ENCODE peak calls at places on chromosomes 16 and 17, in nine cellular contexts. One of them, this sample, is unnamed.
A peak's percentile ranks its signal among the peaks of the same experiment; 100 is the strongest.

GRCh38 chr16:88343276-88343791 is 39.4 kb upstream of the ZNF469 start:
- DNase-seq in OCI-LY7: no peak
- DNase-seq in heart left ventricle: no peak
- DNase-seq in upper lobe of right lung: no peak
- DNase-seq in endothelial cell: no peak
- DNase-seq in stomach: no peak
- DNase-seq in body of pancreas: no peak
- DNase-seq in neural progenitor cell: no peak
- DNase-seq in glutamatergic neuron: no peak
- DNase-seq in this sample: peak; percentile 38

GRCh38 chr16:12682441-12682840 is 121.2 kb downstream of the CPPED1 start:
- DNase-seq in upper lobe of right lung: no peak
- DNase-seq in stomach: no peak
- DNase-seq in neural progenitor cell: no peak
- DNase-seq in glutamatergic neuron: no peak
- DNase-seq in endothelial cell: no peak
- DNase-seq in OCI-LY7: no peak
- DNase-seq in heart left ventricle: no peak
- DNase-seq in body of pancreas: no peak
- DNase-seq in this sample: no peak

GRCh38 chr16:87127061-87127765 is 190.0 kb downstream of the C16orf95 start:
- DNase-seq in stomach: no peak
- DNase-seq in body of pancreas: peak; percentile 29
- DNase-seq in OCI-LY7: no peak
- DNase-seq in neural progenitor cell: no peak
- DNase-seq in upper lobe of right lung: no peak
- DNase-seq in glutamatergic neuron: no peak
- DNase-seq in endothelial cell: no peak
- DNase-seq in heart left ventricle: peak; percentile 70
- DNase-seq in this sample: no peak

GRCh38 chr17:75814900-75815373 is 29.3 kb downstream of the UNC13D start:
- DNase-seq in heart left ventricle: peak; percentile 40
- DNase-seq in body of pancreas: no peak
- DNase-seq in endothelial cell: no peak
- DNase-seq in stomach: no peak
- DNase-seq in OCI-LY7: no peak
- DNase-seq in neural progenitor cell: no peak
- DNase-seq in upper lobe of right lung: no peak
- DNase-seq in glutamatergic neuron: no peak
- DNase-seq in this sample: no peak

GRCh38 chr16:54938351-54939346 is 8.0 kb downstream of the IRX5 start:
- DNase-seq in OCI-LY7: no peak
- DNase-seq in endothelial cell: peak; percentile 40
- DNase-seq in stomach: no peak
- DNase-seq in glutamatergic neuron: peak; percentile 38
- DNase-seq in upper lobe of right lung: peak; percentile 75
- DNase-seq in body of pancreas: no peak
- DNase-seq in neural progenitor cell: peak; percentile 70
- DNase-seq in heart left ventricle: no peak
- DNase-seq in this sample: peak; percentile 73

GRCh38 chr17:28878981-28879380 is 18.6 kb downstream of the FLOT2 start:
- DNase-seq in glutamatergic neuron: no peak
- DNase-seq in endothelial cell: peak; percentile 41
- DNase-seq in OCI-LY7: peak; percentile 68
- DNase-seq in heart left ventricle: no peak
- DNase-seq in neural progenitor cell: peak; percentile 54
- DNase-seq in upper lobe of right lung: no peak
- DNase-seq in stomach: peak; percentile 35
- DNase-seq in body of pancreas: peak; percentile 19
- DNase-seq in this sample: no peak

GRCh38 chr16:22775220-22775912 is 38.6 kb upstream of the HS3ST2 start:
- DNase-seq in glutamatergic neuron: no peak
- DNase-seq in upper lobe of right lung: no peak
- DNase-seq in stomach: no peak
- DNase-seq in heart left ventricle: no peak
- DNase-seq in neural progenitor cell: peak; percentile 82
- DNase-seq in OCI-LY7: no peak
- DNase-seq in body of pancreas: no peak
- DNase-seq in endothelial cell: no peak
- DNase-seq in this sample: no peak

GRCh38 chr17:44331249-44331760 is 6.7 kb upstream of the SLC25A39 start:
- DNase-seq in neural progenitor cell: peak; percentile 89
- DNase-seq in stomach: peak; percentile 80
- DNase-seq in heart left ventricle: peak; percentile 57
- DNase-seq in body of pancreas: peak; percentile 80
- DNase-seq in upper lobe of right lung: no peak
- DNase-seq in endothelial cell: peak; percentile 72
- DNase-seq in OCI-LY7: peak; percentile 90
- DNase-seq in glutamatergic neuron: peak; percentile 74
- DNase-seq in this sample: no peak

GRCh38 chr17:49249292-49249794 is 18.8 kb upstream of the PHOSPHO1 start:
- DNase-seq in body of pancreas: peak; percentile 20
- DNase-seq in upper lobe of right lung: peak; percentile 66
- DNase-seq in heart left ventricle: peak; percentile 71
- DNase-seq in glutamatergic neuron: no peak
- DNase-seq in OCI-LY7: no peak
- DNase-seq in endothelial cell: no peak
- DNase-seq in neural progenitor cell: no peak
- DNase-seq in stomach: no peak
- DNase-seq in this sample: no peak

GRCh38 chr17:49244839-49245238 is 14.3 kb upstream of the PHOSPHO1 start:
- DNase-seq in glutamatergic neuron: no peak
- DNase-seq in endothelial cell: no peak
- DNase-seq in upper lobe of right lung: no peak
- DNase-seq in neural progenitor cell: no peak
- DNase-seq in OCI-LY7: no peak
- DNase-seq in heart left ventricle: no peak
- DNase-seq in body of pancreas: no peak
- DNase-seq in stomach: no peak
- DNase-seq in this sample: no peak

GRCh38 chr17:49252148-49252682 is 21.6 kb upstream of the PHOSPHO1 start:
- DNase-seq in endothelial cell: no peak
- DNase-seq in stomach: no peak
- DNase-seq in OCI-LY7: no peak
- DNase-seq in body of pancreas: no peak
- DNase-seq in upper lobe of right lung: peak; percentile 67
- DNase-seq in neural progenitor cell: no peak
- DNase-seq in heart left ventricle: no peak
- DNase-seq in glutamatergic neuron: no peak
- DNase-seq in this sample: no peak

GRCh38 chr17:49249890-49250522 is 19.4 kb upstream of the PHOSPHO1 start:
- DNase-seq in stomach: no peak
- DNase-seq in neural progenitor cell: no peak
- DNase-seq in body of pancreas: no peak
- DNase-seq in glutamatergic neuron: no peak
- DNase-seq in endothelial cell: no peak
- DNase-seq in OCI-LY7: no peak
- DNase-seq in upper lobe of right lung: no peak
- DNase-seq in heart left ventricle: no peak
- DNase-seq in this sample: no peak

GRCh38 chr17:49247949-49248348 is 17.4 kb upstream of the PHOSPHO1 start:
- DNase-seq in upper lobe of right lung: no peak
- DNase-seq in body of pancreas: no peak
- DNase-seq in stomach: no peak
- DNase-seq in endothelial cell: no peak
- DNase-seq in OCI-LY7: no peak
- DNase-seq in glutamatergic neuron: no peak
- DNase-seq in heart left ventricle: no peak
- DNase-seq in neural progenitor cell: no peak
- DNase-seq in this sample: no peak
- TF ChIP-seq CTCF in upper lobe of right lung: no peak
- TF ChIP-seq CTCF in body of pancreas: no peak
- TF ChIP-seq CTCF in stomach: no peak
- TF ChIP-seq CTCF in endothelial cell: no peak
- TF ChIP-seq CTCF in OCI-LY7: no peak
- TF ChIP-seq CTCF in glutamatergic neuron: no peak
- TF ChIP-seq CTCF in heart left ventricle: no peak
- TF ChIP-seq CTCF in neural progenitor cell: no peak
- TF ChIP-seq CTCF in this sample: no peak

DNA sequence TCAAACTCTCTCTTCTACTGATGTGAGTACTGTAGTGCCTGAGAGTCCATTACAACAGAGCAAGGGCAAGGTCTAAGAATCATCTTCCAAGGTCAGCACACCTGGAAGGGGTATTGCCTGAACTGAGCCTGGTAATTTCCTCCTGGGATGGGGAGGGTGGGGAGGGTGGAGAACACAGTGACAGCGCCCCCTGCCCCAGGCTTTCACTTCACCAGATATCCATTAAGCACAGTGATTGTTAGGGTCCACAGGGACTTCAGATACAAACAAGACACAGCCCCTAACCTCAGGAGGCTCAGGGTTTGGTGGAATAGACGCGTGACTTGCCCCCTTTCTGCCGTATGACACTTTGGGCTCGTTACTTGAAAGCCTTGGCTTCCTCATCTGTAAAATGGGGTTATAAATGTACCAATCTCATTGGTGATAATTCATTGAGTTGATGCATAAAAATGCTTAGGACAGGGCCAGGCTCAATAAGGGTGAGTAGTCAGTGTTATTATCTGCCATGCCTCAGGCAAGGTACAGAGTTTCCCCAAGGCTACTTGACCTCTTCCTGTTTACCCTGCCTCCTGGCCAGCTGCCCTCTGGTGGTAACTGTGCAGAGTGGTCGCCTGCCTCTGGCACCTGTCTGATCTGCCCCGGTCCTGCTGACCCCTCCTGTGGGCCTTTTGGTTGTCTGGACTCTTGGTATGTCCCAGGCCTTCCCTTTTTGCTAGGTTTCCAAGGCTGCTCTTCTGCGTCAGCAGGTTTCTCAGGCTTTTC is 13.1 kb upstream of the BRD7 start:
- DNase-seq in body of pancreas: no peak
- DNase-seq in neural progenitor cell: peak; percentile 27
- DNase-seq in OCI-LY7: no peak
- DNase-seq in endothelial cell: no peak
- DNase-seq in stomach: no peak
- DNase-seq in glutamatergic neuron: no peak
- DNase-seq in upper lobe of right lung: no peak
- DNase-seq in heart left ventricle: no peak
- DNase-seq in this sample: no peak
- TF ChIP-seq CTCF in body of pancreas: no peak
- TF ChIP-seq CTCF in neural progenitor cell: peak; percentile 42
- TF ChIP-seq CTCF in OCI-LY7: peak; percentile 38
- TF ChIP-seq CTCF in endothelial cell: peak; percentile 16
- TF ChIP-seq CTCF in stomach: no peak
- TF ChIP-seq CTCF in glutamatergic neuron: no peak
- TF ChIP-seq CTCF in upper lobe of right lung: no peak
- TF ChIP-seq CTCF in heart left ventricle: no peak
- TF ChIP-seq CTCF in this sample: peak; percentile 19

GRCh38 chr16:67406628-67407027 is 9.6 kb downstream of the ZDHHC1 start:
- DNase-seq in body of pancreas: no peak
- DNase-seq in endothelial cell: no peak
- DNase-seq in heart left ventricle: no peak
- DNase-seq in upper lobe of right lung: no peak
- DNase-seq in glutamatergic neuron: no peak
- DNase-seq in stomach: no peak
- DNase-seq in neural progenitor cell: no peak
- DNase-seq in OCI-LY7: no peak
- DNase-seq in this sample: no peak

GRCh38 chr16:67407176-67407787 is 9.0 kb downstream of the ZDHHC1 start:
- DNase-seq in body of pancreas: no peak
- DNase-seq in OCI-LY7: no peak
- DNase-seq in upper lobe of right lung: no peak
- DNase-seq in heart left ventricle: no peak
- DNase-seq in stomach: no peak
- DNase-seq in endothelial cell: no peak
- DNase-seq in glutamatergic neuron: no peak
- DNase-seq in neural progenitor cell: no peak
- DNase-seq in this sample: no peak

GRCh38 chr16:67405336-67405735 is 10.9 kb downstream of the ZDHHC1 start:
- DNase-seq in OCI-LY7: no peak
- DNase-seq in endothelial cell: no peak
- DNase-seq in body of pancreas: no peak
- DNase-seq in heart left ventricle: no peak
- DNase-seq in upper lobe of right lung: no peak
- DNase-seq in glutamatergic neuron: no peak
- DNase-seq in neural progenitor cell: no peak
- DNase-seq in stomach: no peak
- DNase-seq in this sample: no peak

GRCh38 chr16:67404740-67405226 is 11.5 kb upstream of the TPPP3 start:
- DNase-seq in endothelial cell: no peak
- DNase-seq in glutamatergic neuron: no peak
- DNase-seq in OCI-LY7: no peak
- DNase-seq in stomach: peak; percentile 88
- DNase-seq in upper lobe of right lung: no peak
- DNase-seq in heart left ventricle: no peak
- DNase-seq in body of pancreas: peak; percentile 94
- DNase-seq in neural progenitor cell: no peak
- DNase-seq in this sample: no peak

DNA sequence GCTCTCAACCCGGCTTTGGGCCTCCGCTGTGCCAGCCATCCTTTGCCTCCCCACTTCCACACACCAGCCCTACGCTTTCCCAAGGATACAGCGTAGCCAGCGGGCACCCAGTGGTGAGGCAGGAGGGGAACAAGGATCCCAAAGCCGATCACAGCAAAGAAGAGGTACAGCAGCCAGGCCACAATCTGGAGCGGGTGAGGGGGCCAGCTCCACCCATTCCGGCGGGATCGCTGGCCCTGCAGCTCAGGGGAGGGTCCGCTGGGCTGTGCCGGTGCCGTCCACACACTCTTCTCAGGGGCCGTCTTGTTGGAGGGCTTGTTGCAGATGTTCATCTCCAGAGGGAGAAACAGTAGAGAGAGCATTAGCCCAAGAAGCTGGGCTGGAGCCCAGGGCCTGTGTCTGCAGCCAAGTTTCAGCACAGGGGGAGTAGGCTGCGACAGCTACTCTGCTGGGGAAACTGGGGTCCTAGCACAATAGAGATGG is 10.1 kb downstream of the ZDHHC1 start:
- DNase-seq in upper lobe of right lung: no peak
- DNase-seq in stomach: no peak
- DNase-seq in heart left ventricle: no peak
- DNase-seq in OCI-LY7: no peak
- DNase-seq in glutamatergic neuron: no peak
- DNase-seq in neural progenitor cell: no peak
- DNase-seq in endothelial cell: no peak
- DNase-seq in body of pancreas: no peak
- DNase-seq in this sample: no peak
- TF ChIP-seq CTCF in upper lobe of right lung: no peak
- TF ChIP-seq CTCF in stomach: no peak
- TF ChIP-seq CTCF in heart left ventricle: no peak
- TF ChIP-seq CTCF in OCI-LY7: no peak
- TF ChIP-seq CTCF in glutamatergic neuron: no peak
- TF ChIP-seq CTCF in neural progenitor cell: no peak
- TF ChIP-seq CTCF in endothelial cell: no peak
- TF ChIP-seq CTCF in body of pancreas: no peak
- TF ChIP-seq CTCF in this sample: no peak

GRCh38 chr17:71464241-71464640 is 656.6 kb upstream of the SOX9 start:
- DNase-seq in endothelial cell: no peak
- DNase-seq in stomach: no peak
- DNase-seq in heart left ventricle: no peak
- DNase-seq in upper lobe of right lung: no peak
- DNase-seq in neural progenitor cell: no peak
- DNase-seq in OCI-LY7: no peak
- DNase-seq in body of pancreas: no peak
- DNase-seq in glutamatergic neuron: no peak
- DNase-seq in this sample: no peak

GRCh38 chr17:71458322-71458721 is 662.5 kb upstream of the SOX9 start:
- DNase-seq in OCI-LY7: no peak
- DNase-seq in body of pancreas: no peak
- DNase-seq in stomach: no peak
- DNase-seq in endothelial cell: no peak
- DNase-seq in upper lobe of right lung: no peak
- DNase-seq in glutamatergic neuron: no peak
- DNase-seq in heart left ventricle: no peak
- DNase-seq in neural progenitor cell: no peak
- DNase-seq in this sample: no peak

GRCh38 chr17:71461504-71462197 is 659.2 kb upstream of the SOX9 start:
- DNase-seq in body of pancreas: no peak
- DNase-seq in upper lobe of right lung: no peak
- DNase-seq in endothelial cell: no peak
- DNase-seq in heart left ventricle: no peak
- DNase-seq in neural progenitor cell: peak; percentile 76
- DNase-seq in stomach: no peak
- DNase-seq in OCI-LY7: no peak
- DNase-seq in glutamatergic neuron: no peak
- DNase-seq in this sample: no peak

GRCh38 chr17:71455219-71455618 is 665.6 kb upstream of the SOX9 start:
- DNase-seq in OCI-LY7: no peak
- DNase-seq in endothelial cell: no peak
- DNase-seq in stomach: no peak
- DNase-seq in body of pancreas: no peak
- DNase-seq in upper lobe of right lung: no peak
- DNase-seq in heart left ventricle: no peak
- DNase-seq in glutamatergic neuron: no peak
- DNase-seq in neural progenitor cell: no peak
- DNase-seq in this sample: no peak

GRCh38 chr17:71460943-71461342 is 659.9 kb upstream of the SOX9 start:
- DNase-seq in stomach: peak; percentile 44
- DNase-seq in glutamatergic neuron: peak; percentile 27
- DNase-seq in endothelial cell: peak; percentile 42
- DNase-seq in heart left ventricle: no peak
- DNase-seq in neural progenitor cell: peak; percentile 43
- DNase-seq in body of pancreas: peak; percentile 41
- DNase-seq in upper lobe of right lung: no peak
- DNase-seq in OCI-LY7: peak; percentile 60
- DNase-seq in this sample: no peak
- TF ChIP-seq CTCF in stomach: no peak
- TF ChIP-seq CTCF in glutamatergic neuron: peak; percentile 40
- TF ChIP-seq CTCF in endothelial cell: peak; percentile 56
- TF ChIP-seq CTCF in heart left ventricle: peak; percentile 30
- TF ChIP-seq CTCF in neural progenitor cell: peak; percentile 63
- TF ChIP-seq CTCF in body of pancreas: peak; percentile 46
- TF ChIP-seq CTCF in upper lobe of right lung: peak; percentile 47
- TF ChIP-seq CTCF in OCI-LY7: peak; percentile 95
- TF ChIP-seq CTCF in this sample: peak; percentile 82